ENCODE peak calls at places on chromosomes 7 and 10, in eight cellular contexts. S is prostate gland, V is K562, J is ovary, I is sigmoid colon, C is uterus, Q is endothelial cell of umbilical vein, B is HCT116. Y is an unnamed sample.

GRCh38 chr10:80537086-80537704 is 507 bp upstream of the SH2D4B start:
- DNase-seq in Q (no peak), V (no peak), B (no peak), S (no peak), J (no peak), C (no peak), I (no peak), Y (no peak)

GRCh38 chr7:21543528-21544302 is 876 bp downstream of the DNAH11 start:
- DNase-seq in Q (peak; percentile 23), S (no peak), I (no peak), C (no peak), B (no peak), J (no peak), V (no peak), Y (no peak)

GRCh38 chr10:10165415-10165814 is 852.3 kb upstream of the CELF2 start:
- DNase-seq in J (no peak), C (no peak), V (no peak), I (no peak), S (no peak), Q (no peak), B (no peak), Y (no peak)

GRCh38 chr7:128815289-128815938 is 14.8 kb upstream of the FLNC start:
- DNase-seq in I (no peak), C (no peak), S (no peak), B (no peak), Q (no peak), V (peak; percentile 39), J (no peak), Y (no peak)

GRCh38 chr7:123415625-123416024 is 118.8 kb downstream of the IQUB start:
- DNase-seq in S (no peak), C (no peak), B (no peak), J (no peak), I (no peak), V (no peak), Q (no peak), Y (no peak)

GRCh38 chr7:128076831-128077271 is 45.6 kb upstream of the LRRC4 start:
- DNase-seq in J (peak; percentile 77), V (no peak), Q (no peak), I (peak; percentile 85), B (no peak), C (no peak), S (peak; percentile 29), Y (no peak)

GRCh38 chr10:94076325-94076841 is 82.7 kb downstream of the PLCE1 start:
- DNase-seq in C (no peak), B (no peak), I (no peak), V (no peak), S (no peak), Q (no peak), J (no peak), Y (no peak)

GRCh38 chr7:158587425-158588084 is at the start of gene PTPRN2:
- DNase-seq in Q (peak; percentile 11), V (peak; percentile 100), J (peak; percentile 71), I (peak; percentile 70), C (peak; percentile 30), B (no peak), S (peak; percentile 66), Y (no peak)

GRCh38 chr7:155789001-155789725 is 23.1 kb downstream of the SHH start:
- DNase-seq in C (no peak), V (no peak), I (peak; percentile 62), S (no peak), Q (no peak), B (no peak), J (no peak), Y (no peak)

GRCh38 chr10:123021517-123021916 is 12.7 kb downstream of the ACADSB start:
- DNase-seq in V (no peak), C (no peak), Q (peak; percentile 20), B (peak; percentile 29), I (no peak), S (no peak), J (no peak), Y (no peak)

GRCh38 chr10:101295266-101295665 is 58.7 kb upstream of the BTRC start:
- DNase-seq in B (no peak), C (no peak), Q (no peak), V (no peak), J (no peak), I (no peak), S (no peak), Y (no peak)

GRCh38 chr10:86972613-86973380 is 4.5 kb downstream of the ADIRF start:
- DNase-seq in C (no peak), J (peak; percentile 49), I (no peak), V (no peak), Q (no peak), B (no peak), S (no peak), Y (no peak)

GRCh38 chr10:86970152-86970886 is 2.0 kb downstream of the ADIRF start:
- DNase-seq in C (peak; percentile 91), I (peak; percentile 95), V (no peak), Q (no peak), B (peak; percentile 62), J (peak; percentile 87), S (peak; percentile 63), Y (peak; percentile 94)

GRCh38 chr10:86969421-86970041 is 1.2 kb downstream of the ADIRF start:
- DNase-seq in S (no peak), I (peak; percentile 73), J (peak; percentile 66), B (no peak), Q (peak; percentile 56), V (no peak), C (peak; percentile 65), Y (no peak)

GRCh38 chr10:86970887-86971145 is 2.5 kb downstream of the ADIRF start:
- DNase-seq in J (no peak), S (no peak), C (no peak), I (no peak), B (no peak), V (no peak), Q (no peak), Y (no peak)

DNA sequence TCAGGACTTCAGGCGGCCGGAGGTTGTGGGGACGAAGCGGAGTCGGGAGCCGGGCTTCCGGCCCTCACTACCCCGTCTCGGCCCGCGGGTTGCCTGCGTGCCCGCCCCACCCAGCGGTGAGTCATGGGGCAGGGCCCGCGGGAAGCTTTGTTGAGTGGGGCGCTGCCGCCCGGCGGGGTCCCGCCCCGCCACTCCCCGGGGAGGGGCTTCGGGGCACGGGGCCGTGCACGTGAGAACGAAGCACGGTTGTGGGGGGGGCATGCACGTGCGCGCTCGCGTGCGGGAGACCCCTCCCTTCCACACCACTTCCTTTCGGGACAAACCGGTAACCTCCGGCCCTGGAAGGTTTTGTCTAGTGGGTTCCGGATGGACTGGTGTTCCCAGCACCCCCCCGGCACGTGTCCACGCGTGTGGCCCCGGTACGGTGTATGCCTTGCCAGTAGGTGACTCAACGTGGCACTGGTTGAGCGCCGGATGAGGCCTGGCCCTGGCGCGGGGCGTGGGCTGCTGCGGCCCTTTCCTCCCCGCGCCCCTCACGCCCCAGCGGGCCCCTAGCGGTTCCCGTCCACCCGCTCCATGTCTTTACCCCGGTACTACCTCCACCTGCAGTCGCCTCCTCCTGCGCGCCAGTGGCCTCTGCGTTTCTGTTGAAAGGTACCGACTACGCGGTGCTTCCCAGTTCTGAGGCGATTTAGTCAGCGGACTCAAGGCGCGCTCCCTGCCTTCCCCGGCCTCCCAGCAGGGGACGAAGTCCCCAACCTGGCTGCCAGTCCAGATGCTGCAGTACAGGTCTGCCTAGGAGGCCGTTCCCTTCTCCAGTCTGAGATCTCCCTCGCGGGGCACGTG is 3.1 kb downstream of the ADIRF start:
- DNase-seq in C (peak; percentile 94), J (peak; percentile 96), B (peak; percentile 88), I (peak; percentile 96), S (peak; percentile 91), Q (peak; percentile 73), V (no peak), Y (peak; percentile 95)
- TF ChIP-seq POLR2A in C (peak; percentile 99), J (peak; percentile 97), B (peak; percentile 32), I (peak; percentile 96), S (peak; percentile 93), Q (no peak), V (no peak), Y (peak; percentile 81)

DNA sequence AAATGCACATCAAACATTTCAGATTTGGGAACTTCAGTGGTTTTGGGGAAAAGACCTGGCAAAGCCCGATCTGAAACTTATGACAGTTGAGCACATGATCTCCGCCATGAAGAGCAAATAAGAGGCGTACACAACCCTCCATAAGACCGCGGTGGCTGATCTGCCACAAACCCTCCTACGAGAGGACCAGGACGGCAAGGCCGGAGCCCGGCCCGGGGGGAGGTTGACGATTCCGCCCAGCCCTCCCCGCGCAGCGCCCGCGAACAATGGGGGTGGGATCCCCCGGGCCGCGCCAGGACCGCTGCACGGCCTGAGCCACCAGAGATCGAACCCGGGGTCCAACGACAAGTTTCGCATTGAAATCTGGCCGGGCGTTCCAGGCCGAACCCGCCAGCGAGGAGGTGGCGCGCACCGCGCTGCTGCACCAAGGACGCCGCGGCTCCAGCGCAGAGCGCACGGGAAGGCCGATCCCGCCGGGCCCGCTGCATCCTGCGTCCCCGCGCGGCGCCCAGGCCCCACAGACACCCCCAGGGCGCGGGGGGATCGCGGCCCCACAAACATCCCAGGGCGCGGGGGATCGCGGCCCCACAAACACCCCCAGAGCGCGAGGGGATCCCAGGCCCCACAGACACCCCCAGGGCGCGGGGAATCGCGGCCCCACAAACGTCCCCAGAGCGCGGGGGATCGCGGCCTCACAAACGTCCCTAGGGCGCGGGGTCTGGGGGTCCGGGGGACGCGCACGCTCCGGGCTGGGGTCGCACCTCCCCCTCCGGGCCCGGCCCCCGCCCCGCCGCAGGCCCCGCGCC is 644 bp downstream of the DIP2C start:
- DNase-seq in C (no peak), I (no peak), B (no peak), J (peak; percentile 54), Q (peak; percentile 30), V (no peak), S (peak; percentile 41), Y (peak; percentile 33)
- TF ChIP-seq POLR2A in C (no peak), I (no peak), B (no peak), J (peak; percentile 10), Q (no peak), V (no peak), S (no peak), Y (no peak)

GRCh38 chr10:65891073-65891981 is 1034.5 kb upstream of the LRRTM3 start:
- DNase-seq in J (no peak), S (no peak), B (no peak), Q (no peak), I (no peak), V (no peak), C (no peak), Y (peak; percentile 8)
- TF ChIP-seq POLR2A in J (no peak), S (no peak), B (no peak), Q (no peak), I (no peak), V (no peak), C (no peak), Y (no peak)

DNA sequence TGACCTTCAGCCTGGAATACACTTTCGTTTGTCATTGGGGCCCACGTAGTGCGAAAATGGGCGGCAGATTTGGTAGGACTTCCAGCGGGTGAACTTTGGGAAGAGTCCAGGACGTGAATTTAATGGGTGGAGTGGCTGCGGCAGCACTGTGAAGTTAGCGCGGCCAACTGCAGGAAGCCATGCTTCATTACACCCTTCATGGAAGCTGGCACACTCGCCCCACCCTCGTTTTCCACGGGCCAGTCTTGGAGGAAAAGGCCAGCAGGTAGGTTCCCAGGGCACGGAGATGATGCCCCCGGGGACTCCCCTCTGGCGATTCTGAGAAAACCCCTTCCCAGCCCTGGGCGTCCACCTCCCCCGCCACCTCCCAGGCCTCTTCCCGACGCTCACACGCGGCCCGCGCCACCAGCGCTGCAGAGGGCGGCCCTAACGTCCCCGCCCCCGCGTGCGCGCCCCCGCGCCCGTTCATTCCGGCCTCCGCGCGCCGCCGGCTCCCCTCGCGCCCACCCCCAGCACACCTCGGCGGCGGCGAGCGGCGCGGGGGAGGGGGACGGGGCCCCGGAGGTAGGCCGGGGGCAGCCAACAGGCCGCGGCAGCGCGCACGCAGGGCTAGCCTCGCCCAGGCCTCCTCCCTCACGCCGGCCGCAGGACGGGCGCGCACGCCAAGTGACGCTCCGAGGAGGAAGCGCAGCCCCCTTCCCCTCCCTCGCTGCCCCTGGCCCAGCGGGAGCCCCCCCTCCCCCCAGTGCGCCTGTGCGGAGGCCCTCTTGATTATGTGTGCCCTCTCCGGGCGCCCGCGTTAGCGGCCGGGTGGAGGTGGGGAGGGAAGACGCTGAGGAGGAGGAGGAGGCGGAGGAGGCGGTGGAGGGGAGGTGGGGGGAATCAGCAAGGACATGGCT is at the start of gene MLLT10:
- DNase-seq in Q (peak; percentile 97), C (peak; percentile 91), I (peak; percentile 97), J (peak; percentile 97), S (peak; percentile 93), B (peak; percentile 81), V (peak; percentile 88), Y (peak; percentile 88)
- TF ChIP-seq POLR2A in Q (peak; percentile 83), C (peak; percentile 85), I (peak; percentile 76), J (peak; percentile 87), S (peak; percentile 79), B (peak; percentile 63), V (peak; percentile 89), Y (peak; percentile 69)